ENCODE peak calls at places on chromosomes 2 and 18, in six cellular contexts. One of them, this sample, is unnamed. For H3K27me3 and H3K36me3, the result is how much of the 10 kb centered on the place peaks cover.

GRCh38 chr18:67519582-67519981 is 3.1 kb upstream of the DSEL start:
- DNase-seq in psoas muscle: no peak
- DNase-seq in heart left ventricle: no peak
- DNase-seq in heart right ventricle: no peak
- DNase-seq in IMR-90: peak
- DNase-seq in CD4-positive, CD25-positive, alpha-beta regulatory T cell: no peak
- DNase-seq in this sample: peak

GRCh38 chr2:72236445-72237067 is 88.9 kb upstream of the CYP26B1 start:
- DNase-seq in psoas muscle: no peak
- DNase-seq in heart right ventricle: no peak
- DNase-seq in CD4-positive, CD25-positive, alpha-beta regulatory T cell: no peak
- DNase-seq in IMR-90: peak
- DNase-seq in heart left ventricle: no peak
- DNase-seq in this sample: no peak

GRCh38 chr2:159093496-159093895 is 125.1 kb downstream of the TANC1 start:
- DNase-seq in heart right ventricle: no peak
- DNase-seq in IMR-90: peak
- DNase-seq in heart left ventricle: no peak
- DNase-seq in CD4-positive, CD25-positive, alpha-beta regulatory T cell: no peak
- DNase-seq in psoas muscle: no peak
- DNase-seq in this sample: no peak

GRCh38 chr18:9101730-9102390 is 639 bp upstream of the NDUFV2 start:
- DNase-seq in heart right ventricle: no peak
- DNase-seq in IMR-90: peak
- DNase-seq in heart left ventricle: no peak
- DNase-seq in psoas muscle: no peak
- DNase-seq in CD4-positive, CD25-positive, alpha-beta regulatory T cell: peak
- DNase-seq in this sample: no peak

GRCh38 chr2:107334311-107334710 is 448.3 kb upstream of the ST6GAL2 start:
- DNase-seq in CD4-positive, CD25-positive, alpha-beta regulatory T cell: no peak
- DNase-seq in psoas muscle: no peak
- DNase-seq in heart left ventricle: no peak
- DNase-seq in heart right ventricle: no peak
- DNase-seq in IMR-90: no peak
- DNase-seq in this sample: no peak

GRCh38 chr18:33424266-33424946 is 16.1 kb downstream of the CCDC178 start:
- DNase-seq in IMR-90: no peak
- DNase-seq in heart right ventricle: no peak
- DNase-seq in psoas muscle: no peak
- DNase-seq in heart left ventricle: no peak
- DNase-seq in CD4-positive, CD25-positive, alpha-beta regulatory T cell: no peak
- DNase-seq in this sample: no peak

GRCh38 chr18:54147439-54147838 is 77.0 kb downstream of the MBD2 start:
- DNase-seq in CD4-positive, CD25-positive, alpha-beta regulatory T cell: no peak
- DNase-seq in heart left ventricle: no peak
- DNase-seq in psoas muscle: no peak
- DNase-seq in heart right ventricle: no peak
- DNase-seq in IMR-90: no peak
- DNase-seq in this sample: no peak

GRCh38 chr2:55364189-55365055 is 55.2 kb downstream of the CCDC88A start:
- DNase-seq in heart right ventricle: no peak
- DNase-seq in heart left ventricle: no peak
- DNase-seq in IMR-90: peak
- DNase-seq in CD4-positive, CD25-positive, alpha-beta regulatory T cell: no peak
- DNase-seq in psoas muscle: no peak
- DNase-seq in this sample: peak

GRCh38 chr2:64913357-64913869 is 75.8 kb upstream of the SLC1A4 start:
- DNase-seq in CD4-positive, CD25-positive, alpha-beta regulatory T cell: peak
- DNase-seq in IMR-90: no peak
- DNase-seq in heart left ventricle: no peak
- DNase-seq in psoas muscle: no peak
- DNase-seq in heart right ventricle: no peak
- DNase-seq in this sample: no peak

GRCh38 chr2:222959358-222959757 is 92.6 kb upstream of the KCNE4 start:
- DNase-seq in IMR-90: peak
- DNase-seq in heart left ventricle: no peak
- DNase-seq in psoas muscle: no peak
- DNase-seq in CD4-positive, CD25-positive, alpha-beta regulatory T cell: no peak
- DNase-seq in heart right ventricle: no peak
- DNase-seq in this sample: peak

GRCh38 chr2:151728736-151729415 is 5.4 kb downstream of the NEB start:
- DNase-seq in psoas muscle: no peak
- DNase-seq in heart left ventricle: no peak
- DNase-seq in CD4-positive, CD25-positive, alpha-beta regulatory T cell: no peak
- DNase-seq in heart right ventricle: no peak
- DNase-seq in IMR-90: no peak
- DNase-seq in this sample: no peak

GRCh38 chr2:52269696-52270485 is 1238.0 kb upstream of the NRXN1 start:
- DNase-seq in CD4-positive, CD25-positive, alpha-beta regulatory T cell: no peak
- DNase-seq in heart left ventricle: no peak
- DNase-seq in IMR-90: peak
- DNase-seq in heart right ventricle: no peak
- DNase-seq in psoas muscle: no peak
- DNase-seq in this sample: no peak

GRCh38 chr2:130827502-130828251 is 9.0 kb upstream of the ARHGEF4 start:
- DNase-seq in IMR-90: peak
- DNase-seq in heart left ventricle: no peak
- DNase-seq in psoas muscle: no peak
- DNase-seq in heart right ventricle: no peak
- DNase-seq in CD4-positive, CD25-positive, alpha-beta regulatory T cell: no peak
- DNase-seq in this sample: no peak

GRCh38 chr2:100208375-100208774 is 66.0 kb upstream of the AFF3 start:
- DNase-seq in psoas muscle: no peak
- DNase-seq in CD4-positive, CD25-positive, alpha-beta regulatory T cell: no peak
- DNase-seq in heart right ventricle: no peak
- DNase-seq in heart left ventricle: no peak
- DNase-seq in IMR-90: peak
- DNase-seq in this sample: no peak

GRCh38 chr2:20198001-20198400 is 26.9 kb downstream of the SDC1 start:
- DNase-seq in psoas muscle: no peak
- DNase-seq in IMR-90: no peak
- DNase-seq in heart right ventricle: no peak
- DNase-seq in CD4-positive, CD25-positive, alpha-beta regulatory T cell: no peak
- DNase-seq in heart left ventricle: no peak
- DNase-seq in this sample: no peak

GRCh38 chr18:3261393-3262233 is at the start of gene MYL12B:
- DNase-seq in psoas muscle: peak
- DNase-seq in heart left ventricle: peak
- DNase-seq in heart right ventricle: peak
- DNase-seq in CD4-positive, CD25-positive, alpha-beta regulatory T cell: peak
- DNase-seq in IMR-90: peak
- DNase-seq in this sample: no peak

GRCh38 chr2:200506679-200507078 is 3.2 kb downstream of the KCTD18 start:
- DNase-seq in psoas muscle: no peak
- DNase-seq in IMR-90: no peak
- DNase-seq in heart right ventricle: no peak
- DNase-seq in heart left ventricle: no peak
- DNase-seq in CD4-positive, CD25-positive, alpha-beta regulatory T cell: no peak
- DNase-seq in this sample: no peak

GRCh38 chr2:209872675-209873074 is 101.0 kb downstream of the UNC80 start:
- DNase-seq in heart left ventricle: peak
- DNase-seq in CD4-positive, CD25-positive, alpha-beta regulatory T cell: no peak
- DNase-seq in psoas muscle: no peak
- DNase-seq in IMR-90: no peak
- DNase-seq in heart right ventricle: peak
- DNase-seq in this sample: no peak

GRCh38 chr18:58345064-58345463 is 283.8 kb downstream of the ALPK2 start:
- DNase-seq in IMR-90: no peak
- DNase-seq in heart left ventricle: no peak
- DNase-seq in heart right ventricle: no peak
- DNase-seq in CD4-positive, CD25-positive, alpha-beta regulatory T cell: no peak
- DNase-seq in psoas muscle: no peak
- DNase-seq in this sample: no peak

GRCh38 chr2:236093134-236093533 is 75.1 kb downstream of the GBX2 start:
- DNase-seq in IMR-90: no peak
- DNase-seq in CD4-positive, CD25-positive, alpha-beta regulatory T cell: no peak
- DNase-seq in heart right ventricle: no peak
- DNase-seq in heart left ventricle: no peak
- DNase-seq in psoas muscle: no peak
- DNase-seq in this sample: no peak

GRCh38 chr2:207338220-207338607 is 172.5 kb upstream of the KLF7 start:
- DNase-seq in heart left ventricle: no peak
- DNase-seq in CD4-positive, CD25-positive, alpha-beta regulatory T cell: no peak
- DNase-seq in psoas muscle: no peak
- DNase-seq in IMR-90: no peak
- DNase-seq in heart right ventricle: no peak
- DNase-seq in this sample: no peak

GRCh38 chr18:777021-777420 is 35.0 kb downstream of the YES1 start:
- DNase-seq in heart left ventricle: no peak
- DNase-seq in psoas muscle: no peak
- DNase-seq in IMR-90: peak
- DNase-seq in CD4-positive, CD25-positive, alpha-beta regulatory T cell: no peak
- DNase-seq in heart right ventricle: no peak
- DNase-seq in this sample: peak

DNA sequence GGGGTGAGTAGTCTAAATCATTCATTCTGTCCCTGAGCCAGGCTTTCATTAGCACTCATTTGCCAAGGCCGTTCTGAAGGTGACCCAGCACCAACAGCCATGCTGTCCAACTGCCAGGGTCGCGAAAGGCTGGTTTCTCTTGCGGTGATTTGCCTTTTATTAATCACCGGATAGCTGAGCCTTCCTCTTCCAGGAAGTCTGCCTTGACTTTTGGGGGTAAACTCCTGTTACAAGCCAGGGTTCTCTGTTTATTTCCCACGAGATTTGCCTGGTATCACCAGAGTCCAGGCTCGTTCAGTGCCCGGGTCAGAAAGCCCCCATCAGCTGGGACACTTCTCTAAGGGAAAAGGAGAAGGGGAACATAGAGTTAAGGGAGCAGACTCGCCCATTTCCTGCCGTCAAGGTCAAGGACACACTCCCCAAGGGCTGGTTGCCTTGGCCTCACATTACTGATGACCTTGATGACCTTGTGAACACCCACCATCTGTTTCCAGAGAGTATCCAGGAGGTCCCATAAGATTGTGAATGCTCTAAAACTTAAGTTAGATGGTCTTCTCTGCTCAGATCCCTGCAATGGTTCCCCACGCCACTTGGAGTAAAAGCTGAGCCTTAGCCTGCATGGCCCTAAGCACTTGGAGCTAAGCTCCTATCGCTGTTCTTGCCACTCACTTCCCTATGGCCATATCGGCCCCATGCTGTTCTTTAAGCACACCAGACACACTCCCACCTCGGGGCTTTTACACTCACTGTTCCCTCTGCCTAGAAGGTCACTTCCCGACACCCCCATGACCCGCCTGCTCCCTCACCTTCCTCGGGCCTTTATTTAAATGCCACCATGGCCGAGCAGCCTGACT is 118.0 kb upstream of the STPG4 start:
- DNase-seq in psoas muscle: no peak
- DNase-seq in CD4-positive, CD25-positive, alpha-beta regulatory T cell: no peak
- DNase-seq in heart left ventricle: no peak
- DNase-seq in heart right ventricle: no peak
- DNase-seq in IMR-90: no peak
- DNase-seq in this sample: no peak
- H3K4me3 ChIP-seq in psoas muscle: peak
- H3K4me3 ChIP-seq in CD4-positive, CD25-positive, alpha-beta regulatory T cell: no peak
- H3K4me3 ChIP-seq in heart left ventricle: peak
- H3K4me3 ChIP-seq in heart right ventricle: no peak
- H3K4me3 ChIP-seq in IMR-90: no peak
- H3K4me3 ChIP-seq in this sample: no peak

DNA sequence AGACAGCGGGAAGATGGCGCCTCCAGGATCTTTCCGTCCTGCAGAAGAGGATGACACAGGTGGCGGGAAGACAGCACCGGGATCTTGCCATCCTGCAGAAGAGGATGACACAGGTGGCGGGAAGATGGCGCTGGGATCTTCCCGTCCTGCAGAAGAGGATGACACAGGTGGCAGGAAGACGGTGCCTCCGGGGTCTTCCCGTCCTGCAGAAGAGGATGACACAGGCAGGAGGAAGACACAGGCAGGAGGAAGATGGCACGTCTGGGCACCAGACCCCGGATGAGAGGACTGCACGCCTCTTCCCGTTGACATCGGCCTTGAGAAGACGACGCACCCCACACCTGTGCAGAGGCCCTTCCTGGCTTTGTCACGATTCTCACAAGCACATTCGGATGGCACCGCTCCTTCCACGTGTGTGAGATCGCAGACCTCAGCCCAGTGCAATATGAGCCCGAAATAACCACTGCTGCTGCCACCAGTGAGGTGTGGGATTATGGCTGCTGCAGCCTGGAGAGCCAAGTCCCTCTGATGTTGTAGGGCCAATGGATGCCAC is 79.4 kb upstream of the SNTG2 start:
- DNase-seq in heart right ventricle: no peak
- DNase-seq in CD4-positive, CD25-positive, alpha-beta regulatory T cell: no peak
- DNase-seq in heart left ventricle: no peak
- DNase-seq in psoas muscle: no peak
- DNase-seq in IMR-90: no peak
- DNase-seq in this sample: no peak
- H3K27me3 ChIP-seq in heart right ventricle: half or more
- H3K27me3 ChIP-seq in CD4-positive, CD25-positive, alpha-beta regulatory T cell: under half
- H3K27me3 ChIP-seq in heart left ventricle: under half
- H3K27me3 ChIP-seq in psoas muscle: under half
- H3K27me3 ChIP-seq in IMR-90: under half
- H3K27me3 ChIP-seq in this sample: under half

GRCh38 chr18:37604032-37604431 is 38.4 kb upstream of the CELF4 start:
- DNase-seq in heart right ventricle: no peak
- DNase-seq in IMR-90: no peak
- DNase-seq in heart left ventricle: no peak
- DNase-seq in CD4-positive, CD25-positive, alpha-beta regulatory T cell: no peak
- DNase-seq in psoas muscle: no peak
- DNase-seq in this sample: no peak

DNA sequence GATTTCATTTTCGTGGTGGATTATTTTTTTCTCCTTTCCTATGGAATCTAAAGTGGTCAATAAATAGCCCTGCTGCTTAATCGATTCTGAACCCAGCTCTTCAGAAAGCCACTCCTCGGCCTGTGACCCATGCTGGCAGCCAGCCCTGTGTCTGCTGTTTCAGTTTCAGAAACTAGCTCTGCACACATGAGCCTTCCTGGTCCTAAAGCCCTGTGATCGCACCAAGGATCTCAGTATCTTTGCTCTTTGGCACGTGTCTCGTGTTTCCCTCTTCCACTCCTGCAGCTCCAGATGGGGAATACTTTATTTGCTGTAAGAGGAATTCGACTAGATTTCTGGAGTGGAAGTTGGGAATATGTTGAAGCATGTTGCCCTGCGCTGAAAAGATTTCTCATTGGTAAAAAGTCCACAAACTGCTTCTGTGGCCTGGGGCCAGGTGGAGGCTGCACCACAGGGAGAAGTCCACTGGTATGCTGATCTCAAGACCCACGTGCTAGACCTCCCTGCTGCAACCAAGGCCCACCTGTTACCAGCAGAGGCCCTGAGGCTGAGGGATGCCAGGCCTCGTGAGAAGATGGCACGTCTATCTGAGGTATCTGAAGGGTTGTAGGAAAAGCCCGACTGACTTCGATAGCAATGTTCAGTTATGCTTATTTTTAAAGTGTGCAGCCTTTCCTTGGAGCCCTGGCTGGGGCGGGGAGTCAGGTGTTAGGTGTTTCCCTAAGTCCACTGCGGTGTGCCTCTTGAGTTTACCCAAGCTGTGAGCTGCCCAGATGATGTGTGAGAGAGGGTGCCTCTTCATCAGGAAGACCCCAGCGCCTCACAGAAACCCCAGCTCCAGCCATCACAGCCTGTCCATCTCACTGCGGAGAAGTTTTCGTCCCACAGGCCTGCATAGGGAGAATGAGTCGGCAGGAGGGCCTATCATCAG is 33.6 kb upstream of the CELF4 start:
- DNase-seq in IMR-90: no peak
- DNase-seq in CD4-positive, CD25-positive, alpha-beta regulatory T cell: no peak
- DNase-seq in heart left ventricle: no peak
- DNase-seq in heart right ventricle: no peak
- DNase-seq in psoas muscle: no peak
- DNase-seq in this sample: no peak
- H3K36me3 ChIP-seq in IMR-90: under half
- H3K36me3 ChIP-seq in CD4-positive, CD25-positive, alpha-beta regulatory T cell: under half
- H3K36me3 ChIP-seq in heart left ventricle: under half
- H3K36me3 ChIP-seq in heart right ventricle: under half
- H3K36me3 ChIP-seq in psoas muscle: under half
- H3K36me3 ChIP-seq in this sample: under half

GRCh38 chr2:120576509-120577474 is 158.9 kb upstream of the GLI2 start:
- DNase-seq in IMR-90: peak
- DNase-seq in heart right ventricle: peak
- DNase-seq in psoas muscle: peak
- DNase-seq in heart left ventricle: peak
- DNase-seq in CD4-positive, CD25-positive, alpha-beta regulatory T cell: no peak
- DNase-seq in this sample: peak
- H3K4me3 ChIP-seq in IMR-90: peak
- H3K4me3 ChIP-seq in heart right ventricle: no peak
- H3K4me3 ChIP-seq in psoas muscle: peak
- H3K4me3 ChIP-seq in heart left ventricle: peak
- H3K4me3 ChIP-seq in CD4-positive, CD25-positive, alpha-beta regulatory T cell: no peak
- H3K4me3 ChIP-seq in this sample: peak